ENCODE peak calls at places on chromosomes 4 and X, in four cellular contexts. H, J, I and E are unnamed samples.

GRCh38 chrX:55326985-55327384 is 62.3 kb upstream of the PAGE3 start:
- DNase-seq in H (no peak), J (no peak), I (no peak), E (peak; percentile 15)

GRCh38 chr4:8580321-8581093 is at the start of gene GPR78:
- DNase-seq in H (no peak), J (no peak), I (no peak), E (peak; percentile 90)

GRCh38 chr4:38857354-38858096 is 908 bp upstream of the TLR6 start:
- DNase-seq in H (peak; percentile 67), J (peak; percentile 82), I (no peak), E (peak; percentile 73)

GRCh38 chrX:21738145-21738949 is 19.6 kb downstream of the SMPX start:
- DNase-seq in H (no peak), J (no peak), I (no peak), E (no peak)

GRCh38 chr4:38281416-38282071 is 321.3 kb downstream of the PTTG2 start:
- DNase-seq in H (no peak), J (no peak), I (no peak), E (peak; percentile 42)

GRCh38 chrX:31036895-31037294 is 34.9 kb downstream of the FTHL17 start:
- DNase-seq in H (peak; percentile 10), J (no peak), I (peak; percentile 42), E (peak; percentile 28)

GRCh38 chrX:110267874-110268273 is 50.0 kb downstream of the AMMECR1 start:
- DNase-seq in H (no peak), J (no peak), I (no peak), E (no peak)

GRCh38 chr4:76850010-76850441 is 47.9 kb downstream of the SOWAHB start:
- DNase-seq in H (no peak), J (no peak), I (peak; percentile 62), E (no peak)

GRCh38 chrX:13552892-13553291 is 16.5 kb upstream of the EGFL6 start:
- DNase-seq in H (no peak), J (no peak), I (no peak), E (no peak)

GRCh38 chrX:69309074-69309792 is 144.0 kb upstream of the PJA1 start:
- DNase-seq in H (no peak), J (no peak), I (peak; percentile 71), E (no peak)

GRCh38 chrX:44580466-44580865 is 37.8 kb upstream of the FUNDC1 start:
- DNase-seq in H (no peak), J (no peak), I (no peak), E (no peak)

GRCh38 chrX:78573630-78574029 is 85.5 kb downstream of the RTL3 start:
- DNase-seq in H (no peak), J (no peak), I (no peak), E (no peak)

GRCh38 chrX:40097101-40097491 is 662 bp downstream of the BCOR start:
- DNase-seq in H (peak; percentile 23), J (no peak), I (no peak), E (peak; percentile 29)

GRCh38 chr4:7727727-7728126 is 211.9 kb downstream of the AFAP1 start:
- DNase-seq in H (no peak), J (no peak), I (no peak), E (no peak)

GRCh38 chr4:124913237-124913636 is 200.7 kb upstream of the ANKRD50 start:
- DNase-seq in H (no peak), J (no peak), I (no peak), E (no peak)

GRCh38 chr4:76179398-76180318 is 31.5 kb upstream of the NUP54 start:
- DNase-seq in H (peak; percentile 84), J (no peak), I (peak; percentile 70), E (peak; percentile 90)

GRCh38 chr4:48175806-48176205 is 41.8 kb upstream of the TXK start:
- DNase-seq in H (no peak), J (no peak), I (no peak), E (no peak)

GRCh38 chr4:3523628-3524221 is 8.5 kb downstream of the LRPAP1 start:
- DNase-seq in H (no peak), J (no peak), I (no peak), E (no peak)

GRCh38 chr4:16082424-16083216 is 1.2 kb downstream of the PROM1 start:
- DNase-seq in H (peak; percentile 20), J (no peak), I (peak; percentile 39), E (no peak)

GRCh38 chr4:54139332-54139731 is 39.4 kb downstream of the GSX2 start:
- DNase-seq in H (no peak), J (no peak), I (no peak), E (no peak)

GRCh38 chr4:118985170-118986000 is 96.7 kb downstream of the SYNPO2 start:
- DNase-seq in H (no peak), J (no peak), I (no peak), E (no peak)
- TF ChIP-seq POLR2A in H (no peak), J (no peak), I (no peak), E (no peak)

GRCh38 chr4:55216871-55217635 is 91.7 kb upstream of the KDR start:
- DNase-seq in H (no peak), J (no peak), I (no peak), E (no peak)
- TF ChIP-seq POLR2AphosphoS2 in H (no peak), J (no peak), I (no peak), E (no peak)

GRCh38 chr4:73976217-73976616 is 5.6 kb downstream of the PF4 start:
- DNase-seq in H (no peak), J (no peak), I (no peak), E (no peak)

GRCh38 chr4:73970011-73970410 is 11.8 kb downstream of the PF4 start:
- DNase-seq in H (no peak), J (no peak), I (no peak), E (no peak)

GRCh38 chr4:73967891-73968290 is 13.9 kb downstream of the PF4 start:
- DNase-seq in H (no peak), J (no peak), I (no peak), E (no peak)

GRCh38 chr4:73974352-73974751 is 7.5 kb downstream of the PF4 start:
- DNase-seq in H (no peak), J (no peak), I (no peak), E (no peak)

DNA sequence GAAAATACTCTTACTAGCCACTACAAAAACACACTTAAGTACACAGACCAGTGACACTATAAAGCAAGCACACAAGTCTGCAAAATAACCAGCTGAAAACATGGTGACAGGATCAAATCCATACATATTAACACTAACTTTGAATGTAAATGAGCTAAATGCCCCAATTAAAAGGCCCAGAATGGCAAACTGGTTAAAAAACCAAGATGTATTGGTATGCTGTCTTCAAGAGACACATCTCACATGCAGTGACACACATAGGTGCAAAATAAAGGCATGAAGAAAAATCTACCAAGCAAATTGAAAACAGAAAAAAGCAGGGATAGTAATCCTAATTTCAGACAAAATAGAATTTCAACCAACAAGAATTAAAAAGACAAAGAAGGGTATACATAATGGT is 10.9 kb downstream of the PF4 start:
- DNase-seq in H (no peak), J (no peak), I (no peak), E (no peak)
- TF ChIP-seq POLR2A in H (no peak), J (no peak), I (no peak), E (no peak)

GRCh38 chr4:118894034-118894433 is 5.4 kb downstream of the SYNPO2 start:
- DNase-seq in H (no peak), J (no peak), I (no peak), E (no peak)

GRCh38 chr4:118889313-118889694 is 650 bp downstream of the SYNPO2 start:
- DNase-seq in H (no peak), J (no peak), I (no peak), E (no peak)

GRCh38 chr4:118884716-118885115 is 3.9 kb upstream of the SYNPO2 start:
- DNase-seq in H (no peak), J (no peak), I (no peak), E (no peak)

GRCh38 chr4:118883861-118884260 is 4.8 kb upstream of the SYNPO2 start:
- DNase-seq in H (no peak), J (no peak), I (no peak), E (no peak)

GRCh38 chr4:118888666-118889312 is at the start of gene SYNPO2:
- DNase-seq in H (peak; percentile 16), J (no peak), I (no peak), E (no peak)
- TF ChIP-seq POLR2AphosphoS2 in H (no peak), J (no peak), I (no peak), E (no peak)

DNA sequence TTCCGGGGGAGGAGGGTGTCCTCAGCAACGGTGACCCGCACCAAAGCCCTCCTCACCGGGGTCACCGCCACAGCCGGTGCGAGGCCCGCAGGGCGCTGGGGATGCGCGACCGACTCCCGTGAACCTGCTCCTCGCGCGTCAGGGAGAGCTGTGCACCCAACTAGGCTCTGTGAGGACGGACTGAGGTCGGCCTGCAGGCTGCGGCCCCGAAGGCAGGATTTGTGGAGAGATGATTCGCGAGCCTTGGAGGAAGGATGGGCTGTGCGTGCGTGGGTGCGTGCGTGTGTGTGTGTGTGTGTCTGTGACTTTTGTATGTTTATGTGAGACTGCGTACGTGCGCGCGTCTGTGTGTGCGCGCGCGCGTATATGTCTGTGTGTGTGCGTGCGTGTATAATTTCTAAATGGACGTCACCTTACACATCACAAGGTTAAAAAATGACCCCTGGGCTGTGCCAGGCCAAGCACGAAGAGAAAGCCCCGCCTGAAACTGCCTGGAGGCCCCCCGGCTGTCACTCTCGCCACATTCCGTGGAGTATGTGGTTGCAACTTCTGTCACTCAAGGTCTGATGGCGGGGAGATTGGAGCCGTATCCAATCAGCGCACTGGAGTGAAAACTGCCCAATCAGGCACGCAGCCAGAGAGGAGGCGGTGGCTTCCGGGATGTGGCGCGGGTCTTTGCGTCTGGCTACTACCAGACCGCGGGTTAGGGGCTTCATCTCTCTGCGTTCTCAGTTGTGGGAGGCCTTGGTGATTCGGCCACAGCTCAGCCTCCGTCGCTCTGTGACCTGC is at the start of gene ZNF141:
- DNase-seq in H (peak; percentile 96), J (peak; percentile 95), I (no peak), E (no peak)
- TF ChIP-seq POLR2A in H (peak; percentile 57), J (peak; percentile 81), I (no peak), E (no peak)

DNA sequence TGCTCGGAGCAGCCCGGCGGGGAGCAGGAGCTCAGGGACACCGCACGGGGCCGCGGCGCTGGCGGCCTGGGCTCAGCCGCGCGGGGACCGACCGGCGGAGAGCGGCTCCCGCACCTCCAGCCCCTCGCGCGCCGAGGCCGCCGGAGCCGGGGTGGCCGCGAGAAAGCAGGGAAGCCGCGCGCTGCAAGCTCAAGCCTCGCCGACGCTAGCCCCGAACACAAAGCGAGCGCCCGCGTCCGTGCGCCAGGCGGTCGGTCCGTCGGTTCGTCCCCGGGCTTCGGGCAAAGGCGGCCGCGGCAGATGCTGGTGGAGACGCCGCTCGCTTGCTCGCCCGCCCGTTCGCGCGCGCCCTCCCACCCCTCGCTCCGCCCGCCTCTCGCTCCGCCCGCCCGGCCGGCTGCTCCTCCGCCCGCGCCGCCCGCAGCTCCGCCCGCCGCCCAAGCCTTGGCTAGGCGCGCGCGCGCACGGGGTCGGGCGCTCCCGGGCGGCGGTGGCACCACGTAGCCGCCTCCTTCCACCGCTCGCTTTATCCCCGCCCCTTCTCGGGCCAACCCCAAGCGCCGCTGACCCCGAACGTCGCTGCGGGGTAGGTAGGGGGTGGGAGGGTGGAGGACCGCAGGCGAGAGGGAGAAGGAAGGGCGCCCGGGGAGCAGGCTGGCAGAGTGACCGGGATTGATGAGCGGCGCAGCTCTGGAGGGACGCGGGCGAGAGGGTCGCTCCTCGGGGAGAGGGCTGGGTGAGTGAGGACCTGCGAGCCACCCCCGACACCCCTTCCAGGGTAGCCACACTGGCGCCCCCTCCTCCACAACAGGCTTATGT is at the start of gene TSPAN5:
- DNase-seq in H (peak; percentile 52), J (no peak), I (peak; percentile 12), E (peak; percentile 61)
- TF ChIP-seq POLR2AphosphoS2 in H (no peak), J (no peak), I (no peak), E (no peak)